ENCODE peak calls at places on chromosome 6, in four cellular contexts. One of them, this sample, is unnamed.

GRCh38 chr6:161237176-161237575 is 36.7 kb downstream of the AGPAT4 start:
- DNase-seq in nephron progenitor cell: no peak
- DNase-seq in adrenal gland: no peak
- DNase-seq in ELR: no peak
- DNase-seq in this sample: no peak

GRCh38 chr6:126198581-126198980 is 141.3 kb upstream of the CENPW start:
- DNase-seq in ELR: no peak
- DNase-seq in nephron progenitor cell: no peak
- DNase-seq in adrenal gland: no peak
- DNase-seq in this sample: no peak

GRCh38 chr6:83311231-83311630 is 118.1 kb downstream of the RWDD2A start:
- DNase-seq in nephron progenitor cell: no peak
- DNase-seq in adrenal gland: no peak
- DNase-seq in ELR: peak
- DNase-seq in this sample: no peak

GRCh38 chr6:144007779-144008500 is at the start of gene PLAGL1:
- DNase-seq in ELR: peak
- DNase-seq in adrenal gland: peak
- DNase-seq in nephron progenitor cell: peak
- DNase-seq in this sample: peak

GRCh38 chr6:163671791-163672190 is 257.3 kb downstream of the QKI start:
- DNase-seq in nephron progenitor cell: no peak
- DNase-seq in adrenal gland: no peak
- DNase-seq in ELR: no peak
- DNase-seq in this sample: no peak

GRCh38 chr6:130760006-130760405 is 67.2 kb upstream of the SMLR1 start:
- DNase-seq in ELR: peak
- DNase-seq in nephron progenitor cell: no peak
- DNase-seq in adrenal gland: peak
- DNase-seq in this sample: no peak

GRCh38 chr6:107644513-107644912 is 154.6 kb downstream of the SOBP start:
- DNase-seq in ELR: no peak
- DNase-seq in adrenal gland: no peak
- DNase-seq in nephron progenitor cell: no peak
- DNase-seq in this sample: no peak

GRCh38 chr6:39769012-39769411 is 23.2 kb upstream of the DAAM2 start:
- DNase-seq in adrenal gland: no peak
- DNase-seq in nephron progenitor cell: no peak
- DNase-seq in ELR: no peak
- DNase-seq in this sample: no peak

GRCh38 chr6:89689732-89690131 is 51.2 kb upstream of the LYRM2 start:
- DNase-seq in ELR: no peak
- DNase-seq in adrenal gland: no peak
- DNase-seq in nephron progenitor cell: no peak
- DNase-seq in this sample: no peak

GRCh38 chr6:17501982-17502704 is 98.0 kb upstream of the FAM8A1 start:
- DNase-seq in ELR: no peak
- DNase-seq in adrenal gland: no peak
- DNase-seq in nephron progenitor cell: no peak
- DNase-seq in this sample: no peak

GRCh38 chr6:122730775-122731386 is 48.6 kb upstream of the FABP7 start:
- DNase-seq in ELR: peak
- DNase-seq in nephron progenitor cell: peak
- DNase-seq in adrenal gland: peak
- DNase-seq in this sample: no peak

GRCh38 chr6:5659467-5659866 is 347.3 kb downstream of the NRN1 start:
- DNase-seq in nephron progenitor cell: no peak
- DNase-seq in adrenal gland: no peak
- DNase-seq in ELR: no peak
- DNase-seq in this sample: no peak

GRCh38 chr6:9527679-9528286 is 887.1 kb downstream of the TFAP2A start:
- DNase-seq in nephron progenitor cell: no peak
- DNase-seq in adrenal gland: no peak
- DNase-seq in ELR: no peak
- DNase-seq in this sample: no peak

GRCh38 chr6:134077301-134077700 is 24.9 kb upstream of the SLC2A12 start:
- DNase-seq in nephron progenitor cell: no peak
- DNase-seq in adrenal gland: no peak
- DNase-seq in ELR: peak
- DNase-seq in this sample: no peak

GRCh38 chr6:136738178-136739057 is 53.9 kb downstream of the MAP3K5 start:
- DNase-seq in adrenal gland: peak
- DNase-seq in nephron progenitor cell: no peak
- DNase-seq in ELR: no peak
- DNase-seq in this sample: no peak

GRCh38 chr6:40630046-40630445 is 42.9 kb upstream of the LRFN2 start:
- DNase-seq in adrenal gland: no peak
- DNase-seq in nephron progenitor cell: no peak
- DNase-seq in ELR: no peak
- DNase-seq in this sample: no peak

GRCh38 chr6:38248500-38249234 is 391.1 kb downstream of the BTBD9 start:
- DNase-seq in adrenal gland: no peak
- DNase-seq in ELR: peak
- DNase-seq in nephron progenitor cell: no peak
- DNase-seq in this sample: no peak

GRCh38 chr6:150093397-150093796 is 24.5 kb upstream of the ULBP3 start:
- DNase-seq in adrenal gland: no peak
- DNase-seq in nephron progenitor cell: no peak
- DNase-seq in ELR: no peak
- DNase-seq in this sample: no peak

GRCh38 chr6:69894578-69895347 is 28.4 kb downstream of the COL19A1 start:
- DNase-seq in nephron progenitor cell: no peak
- DNase-seq in adrenal gland: no peak
- DNase-seq in ELR: peak
- DNase-seq in this sample: no peak

GRCh38 chr6:2990179-2990931 is 9.3 kb upstream of the NQO2 start:
- DNase-seq in nephron progenitor cell: no peak
- DNase-seq in ELR: peak
- DNase-seq in adrenal gland: peak
- DNase-seq in this sample: peak

GRCh38 chr6:52390361-52390727 is 28.4 kb downstream of the PAQR8 start:
- DNase-seq in adrenal gland: no peak
- DNase-seq in nephron progenitor cell: no peak
- DNase-seq in ELR: peak
- DNase-seq in this sample: no peak

GRCh38 chr6:81853975-81854374 is 101.5 kb upstream of the TENT5A start:
- DNase-seq in adrenal gland: no peak
- DNase-seq in ELR: no peak
- DNase-seq in nephron progenitor cell: no peak
- DNase-seq in this sample: no peak

GRCh38 chr6:81228912-81229540 is 523.5 kb downstream of the TENT5A start:
- DNase-seq in ELR: peak
- DNase-seq in adrenal gland: no peak
- DNase-seq in nephron progenitor cell: no peak
- DNase-seq in this sample: no peak

GRCh38 chr6:143405381-143406154 is 44.9 kb downstream of the ADAT2 start:
- DNase-seq in adrenal gland: no peak
- DNase-seq in nephron progenitor cell: no peak
- DNase-seq in ELR: peak
- DNase-seq in this sample: no peak

GRCh38 chr6:126312013-126312665 is 27.8 kb upstream of the CENPW start:
- DNase-seq in adrenal gland: no peak
- DNase-seq in nephron progenitor cell: no peak
- DNase-seq in ELR: peak
- DNase-seq in this sample: no peak

GRCh38 chr6:148343383-148343782 is 745 bp downstream of the SASH1 start:
- DNase-seq in ELR: peak
- DNase-seq in nephron progenitor cell: no peak
- DNase-seq in adrenal gland: no peak
- DNase-seq in this sample: no peak

GRCh38 chr6:137542713-137543112 is 48.5 kb upstream of the OLIG3 start:
- DNase-seq in nephron progenitor cell: no peak
- DNase-seq in adrenal gland: no peak
- DNase-seq in ELR: no peak
- DNase-seq in this sample: no peak

This sample was measured in lung.